ENCODE peak calls at places on chromosomes 3 and 15, in four cellular contexts. S is HCT116, F is HepG2, U is A549. Q is an unnamed sample.

GRCh38 chr3:165883866-165884478 is 46.7 kb upstream of the BCHE start:
- DNase-seq in S (no peak), F (no peak), U (peak), Q (peak)

GRCh38 chr15:63583027-63583426 is 14.2 kb upstream of the FBXL22 start:
- DNase-seq in S (no peak), F (no peak), U (peak), Q (no peak)

GRCh38 chr15:99105516-99106341 is 849 bp downstream of the SYNM start:
- DNase-seq in S (no peak), F (no peak), U (peak), Q (peak)

GRCh38 chr15:82663186-82663600 is 16.0 kb upstream of the CPEB1 start:
- DNase-seq in S (no peak), F (peak), U (peak), Q (peak)

GRCh38 chr3:184017672-184018423 is at the start of gene ABCC5:
- DNase-seq in S (peak), F (peak), U (peak), Q (peak)

GRCh38 chr3:32315441-32315840 is 76.2 kb upstream of the CMTM7 start:
- DNase-seq in S (no peak), F (no peak), U (no peak), Q (no peak)

GRCh38 chr15:70569139-70569717 is 194.1 kb downstream of the UACA start:
- DNase-seq in S (peak), F (peak), U (peak), Q (peak)

GRCh38 chr15:32683906-32684584 is 33.8 kb upstream of the GREM1 start:
- DNase-seq in S (no peak), F (no peak), U (peak), Q (peak)

GRCh38 chr3:192449036-192449435 is 278.3 kb downstream of the FGF12 start:
- DNase-seq in S (no peak), F (no peak), U (no peak), Q (peak)

GRCh38 chr3:115628075-115628412 is 4.7 kb downstream of the GAP43 start:
- DNase-seq in S (no peak), F (no peak), U (no peak), Q (no peak)

GRCh38 chr15:80706161-80706560 is 11.1 kb downstream of the ABHD17C start:
- DNase-seq in S (no peak), F (no peak), U (no peak), Q (no peak)

GRCh38 chr3:27521179-27521871 is 37.1 kb upstream of the SLC4A7 start:
- DNase-seq in S (no peak), F (peak), U (peak), Q (peak)

GRCh38 chr3:71099997-71100719 is 483.4 kb downstream of the FOXP1 start:
- DNase-seq in S (no peak), F (no peak), U (no peak), Q (no peak)

GRCh38 chr15:101660005-101660404 is 7.8 kb upstream of the TM2D3 start:
- DNase-seq in S (no peak), F (no peak), U (no peak), Q (no peak)

GRCh38 chr3:56629044-56629443 is 54.0 kb downstream of the TASOR start:
- DNase-seq in S (no peak), F (no peak), U (no peak), Q (no peak)

GRCh38 chr15:31338879-31339557 is 12.4 kb downstream of the KLF13 start:
- DNase-seq in S (no peak), F (peak), U (peak), Q (peak)

GRCh38 chr15:34023932-34024331 is 15.1 kb downstream of the AVEN start:
- DNase-seq in S (no peak), F (no peak), U (no peak), Q (no peak)

GRCh38 chr3:151964768-151965167 is 91.3 kb downstream of the SUCNR1 start:
- DNase-seq in S (no peak), F (no peak), U (no peak), Q (no peak)

GRCh38 chr3:185153861-185154629 is 1.2 kb upstream of the C3orf70 start:
- DNase-seq in S (no peak), F (peak), U (no peak), Q (no peak)

GRCh38 chr3:172104471-172105072 is 65.2 kb downstream of the FNDC3B start:
- DNase-seq in S (no peak), F (no peak), U (peak), Q (no peak)

GRCh38 chr15:60933914-60934885 is 294.9 kb downstream of the RORA start:
- DNase-seq in S (no peak), F (no peak), U (no peak), Q (no peak)

GRCh38 chr3:1131156-1131555 is 38.3 kb downstream of the CNTN6 start:
- DNase-seq in S (no peak), F (no peak), U (no peak), Q (no peak)

GRCh38 chr15:67574981-67575632 is 32.6 kb downstream of the MAP2K5 start:
- DNase-seq in S (no peak), F (no peak), U (no peak), Q (peak)

GRCh38 chr3:16399473-16399872 is 114.0 kb downstream of the RFTN1 start:
- DNase-seq in S (no peak), F (no peak), U (peak), Q (no peak)

GRCh38 chr3:130658666-130659065 is 88.0 kb downstream of the PIK3R4 start:
- DNase-seq in S (no peak), F (no peak), U (no peak), Q (peak)

GRCh38 chr3:43768594-43768993 is 77.9 kb downstream of the ABHD5 start:
- DNase-seq in S (no peak), F (no peak), U (no peak), Q (no peak)

GRCh38 chr15:98933376-98933775 is 74.2 kb downstream of the PGPEP1L start:
- DNase-seq in S (no peak), F (no peak), U (no peak), Q (no peak)

GRCh38 chr3:130601662-130602061 is 84.7 kb downstream of the COL6A6 start:
- DNase-seq in S (no peak), F (no peak), U (no peak), Q (no peak)

GRCh38 chr3:131795382-131796085 is 239.3 kb downstream of the CPNE4 start:
- DNase-seq in S (no peak), F (no peak), U (no peak), Q (peak)

GRCh38 chr3:70095260-70095659 is 95.7 kb downstream of the SAMMSON start:
- DNase-seq in S (no peak), F (no peak), U (no peak), Q (no peak)

GRCh38 chr3:11498646-11499045 is 145.1 kb downstream of the VGLL4 start:
- DNase-seq in S (no peak), F (peak), U (peak), Q (no peak)

GRCh38 chr15:85485956-85486567 is 105.7 kb downstream of the AKAP13 start:
- DNase-seq in S (peak), F (peak), U (peak), Q (peak)
- TF ChIP-seq MAX in S (no peak), F (no peak), U (no peak), Q (no peak)

DNA sequence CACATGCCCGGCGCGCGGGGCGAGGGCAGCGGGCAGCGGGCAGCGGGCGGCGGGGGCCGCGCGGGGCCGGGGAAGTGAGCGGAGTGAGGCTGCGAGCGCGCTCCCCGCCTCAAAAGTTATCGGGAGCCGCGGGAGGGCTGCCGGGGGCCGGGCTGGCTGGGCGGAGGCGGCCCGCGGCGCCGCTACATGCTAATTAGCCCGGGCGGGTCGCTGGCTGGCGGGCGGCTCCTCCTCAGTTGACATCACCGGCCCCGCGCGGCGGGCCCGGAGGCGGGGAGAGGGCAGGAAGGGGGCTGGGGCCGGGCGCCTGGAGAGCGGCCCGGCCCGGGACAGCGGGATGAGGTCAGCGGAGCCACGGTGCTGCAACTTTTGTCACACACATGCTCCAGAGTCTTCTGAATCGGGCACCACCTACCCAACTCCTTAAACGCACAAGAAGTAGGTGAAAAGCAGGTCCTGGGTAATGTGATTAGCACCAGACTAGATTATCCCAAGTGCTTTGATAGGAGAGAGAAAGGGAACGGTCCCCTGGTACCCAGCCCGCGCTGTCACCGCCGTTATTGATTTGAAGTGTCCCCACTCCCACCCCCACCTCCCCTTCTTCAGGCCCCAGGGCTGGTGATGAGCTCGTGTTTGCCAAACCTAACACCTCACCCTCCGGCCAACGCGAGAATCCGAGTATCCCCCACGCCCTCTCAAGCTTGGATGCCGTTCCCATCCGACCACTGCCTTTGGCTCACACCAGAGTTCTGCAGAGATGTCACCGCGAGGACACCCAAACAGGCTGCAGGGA is at the start of gene HEG1:
- DNase-seq in S (no peak), F (peak), U (peak), Q (peak)
- TF ChIP-seq POLR2A in S (no peak), F (peak), U (no peak), Q (no peak)

DNA sequence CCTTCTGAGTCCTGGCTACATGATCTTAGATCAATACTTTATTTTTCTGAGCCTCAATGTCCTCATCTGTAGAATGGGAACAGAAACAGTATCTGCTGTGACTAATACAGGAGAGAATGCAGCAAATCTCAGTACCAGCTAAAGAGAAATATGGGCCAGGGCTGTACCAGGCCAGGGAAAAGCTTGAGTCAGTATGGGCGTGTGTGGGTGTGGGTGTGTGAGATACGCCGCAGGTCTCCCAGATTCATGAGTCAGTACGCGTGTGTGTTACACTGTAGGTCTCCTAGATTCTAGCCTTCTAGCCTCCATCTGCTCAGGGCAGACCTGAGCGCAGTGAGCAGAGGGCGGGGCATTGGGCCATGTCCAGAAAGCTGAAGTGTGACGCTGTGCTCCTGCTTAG is 15.2 kb downstream of the GNAI2 start:
- DNase-seq in S (no peak), F (no peak), U (peak), Q (no peak)
- TF ChIP-seq MAX in S (no peak), F (no peak), U (no peak), Q (no peak)

DNA sequence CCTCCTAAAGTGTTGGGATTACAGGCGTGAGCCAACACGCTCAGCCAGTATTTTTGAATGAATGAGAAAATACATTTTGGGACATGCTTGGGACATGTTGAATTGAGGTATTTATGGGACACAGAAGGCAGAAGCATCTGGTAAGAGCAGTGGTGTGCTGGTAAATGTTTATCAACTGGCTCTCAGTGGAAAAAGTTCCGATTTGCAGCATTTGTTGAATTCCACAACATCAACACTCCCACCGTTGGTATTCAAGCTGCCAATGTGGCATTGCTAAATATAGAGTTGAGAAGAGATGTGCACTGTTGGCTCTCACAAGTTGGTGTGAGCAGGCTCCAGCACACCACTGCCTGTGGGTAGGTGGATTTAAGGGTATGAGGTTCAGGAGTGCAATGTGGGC is 35.8 kb upstream of the LRRFIP2 start:
- DNase-seq in S (no peak), F (no peak), U (no peak), Q (no peak)
- TF ChIP-seq POLR2A in S (no peak), F (no peak), U (no peak), Q (no peak)

DNA sequence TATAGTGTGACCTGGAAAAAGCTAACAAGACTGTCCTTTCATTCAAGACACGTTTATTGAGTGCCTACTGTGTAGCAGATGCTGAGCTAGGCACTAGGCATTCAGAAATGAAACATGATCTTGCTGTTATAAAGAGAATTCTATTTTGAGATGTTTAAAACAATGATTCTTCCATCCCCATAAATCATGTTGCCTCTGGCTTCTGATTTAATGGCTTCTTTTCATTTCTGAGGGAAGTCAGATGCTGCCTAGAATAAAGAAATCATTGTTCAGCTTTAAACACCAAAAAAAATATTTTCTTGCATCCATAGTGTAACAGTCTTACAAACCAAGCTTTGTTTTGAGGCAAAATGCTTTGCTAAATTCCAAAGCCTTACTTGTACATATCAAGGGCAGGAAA is 620.8 kb upstream of the UBE2E2 start:
- DNase-seq in S (no peak), F (no peak), U (no peak), Q (no peak)
- TF ChIP-seq MAX in S (no peak), F (no peak), U (no peak), Q (no peak)